ENCODE peak calls at places on chromosomes 13 and 19, in seven cellular contexts. One of them, this sample, is unnamed.

GRCh38 chr19:22426901-22427300 is 4.8 kb upstream of the ZNF98 start:
- DNase-seq in AG08396: no peak
- DNase-seq in AG04450: no peak
- DNase-seq in NCI-H460: no peak
- DNase-seq in fibroblast of pulmonary artery: no peak
- DNase-seq in T-helper 2 cell: no peak
- DNase-seq in B cell: no peak
- DNase-seq in this sample: no peak

GRCh38 chr19:4816388-4817165 is 14.9 kb downstream of the TICAM1 start:
- DNase-seq in AG08396: no peak
- DNase-seq in AG04450: no peak
- DNase-seq in NCI-H460: no peak
- DNase-seq in fibroblast of pulmonary artery: no peak
- DNase-seq in T-helper 2 cell: no peak
- DNase-seq in B cell: no peak
- DNase-seq in this sample: no peak

GRCh38 chr19:55684946-55685681 is 10.1 kb downstream of the EPN1 start:
- DNase-seq in AG08396: no peak
- DNase-seq in AG04450: no peak
- DNase-seq in NCI-H460: no peak
- DNase-seq in fibroblast of pulmonary artery: no peak
- DNase-seq in T-helper 2 cell: no peak
- DNase-seq in B cell: peak
- DNase-seq in this sample: peak

GRCh38 chr19:14161305-14161704 is 24.9 kb upstream of the ASF1B start:
- DNase-seq in AG08396: no peak
- DNase-seq in AG04450: no peak
- DNase-seq in NCI-H460: no peak
- DNase-seq in fibroblast of pulmonary artery: no peak
- DNase-seq in T-helper 2 cell: no peak
- DNase-seq in B cell: no peak
- DNase-seq in this sample: no peak

GRCh38 chr13:22812793-22813192 is 368.0 kb upstream of the SGCG start:
- DNase-seq in AG08396: no peak
- DNase-seq in AG04450: no peak
- DNase-seq in NCI-H460: no peak
- DNase-seq in fibroblast of pulmonary artery: peak
- DNase-seq in T-helper 2 cell: no peak
- DNase-seq in B cell: no peak
- DNase-seq in this sample: no peak

GRCh38 chr13:96551540-96551939 is 442.7 kb downstream of the OXGR1 start:
- DNase-seq in AG08396: no peak
- DNase-seq in AG04450: no peak
- DNase-seq in NCI-H460: no peak
- DNase-seq in fibroblast of pulmonary artery: no peak
- DNase-seq in T-helper 2 cell: no peak
- DNase-seq in B cell: no peak
- DNase-seq in this sample: no peak

GRCh38 chr13:109885235-109885634 is 98.9 kb upstream of the IRS2 start:
- DNase-seq in AG08396: no peak
- DNase-seq in AG04450: no peak
- DNase-seq in NCI-H460: no peak
- DNase-seq in fibroblast of pulmonary artery: no peak
- DNase-seq in T-helper 2 cell: no peak
- DNase-seq in B cell: no peak
- DNase-seq in this sample: no peak

GRCh38 chr13:112129557-112129956 is 62.6 kb downstream of the SOX1 start:
- DNase-seq in AG08396: no peak
- DNase-seq in AG04450: no peak
- DNase-seq in NCI-H460: no peak
- DNase-seq in fibroblast of pulmonary artery: no peak
- DNase-seq in T-helper 2 cell: no peak
- DNase-seq in B cell: no peak
- DNase-seq in this sample: peak

GRCh38 chr19:45348367-45349125 is 8.0 kb downstream of the KLC3 start:
- DNase-seq in AG08396: no peak
- DNase-seq in AG04450: no peak
- DNase-seq in NCI-H460: no peak
- DNase-seq in fibroblast of pulmonary artery: no peak
- DNase-seq in T-helper 2 cell: no peak
- DNase-seq in B cell: no peak
- DNase-seq in this sample: no peak

GRCh38 chr19:45079063-45079910 is at the start of gene GEMIN7:
- DNase-seq in AG08396: peak
- DNase-seq in AG04450: no peak
- DNase-seq in NCI-H460: peak
- DNase-seq in fibroblast of pulmonary artery: peak
- DNase-seq in T-helper 2 cell: peak
- DNase-seq in B cell: peak
- DNase-seq in this sample: peak

GRCh38 chr13:20015763-20016162 is 57.2 kb downstream of the ZMYM2 start:
- DNase-seq in AG08396: no peak
- DNase-seq in AG04450: no peak
- DNase-seq in NCI-H460: no peak
- DNase-seq in fibroblast of pulmonary artery: no peak
- DNase-seq in T-helper 2 cell: no peak
- DNase-seq in B cell: no peak
- DNase-seq in this sample: no peak

GRCh38 chr19:43126720-43127119 is 44.2 kb upstream of the PSG2 start:
- DNase-seq in AG08396: no peak
- DNase-seq in AG04450: no peak
- DNase-seq in NCI-H460: no peak
- DNase-seq in fibroblast of pulmonary artery: no peak
- DNase-seq in T-helper 2 cell: no peak
- DNase-seq in B cell: no peak
- DNase-seq in this sample: no peak

This sample was measured in aorta.